ENCODE peak calls at places on chromosomes 16 and 17, in seven cellular contexts. I is right lobe of liver; L is activated CD8-positive, alpha-beta T cell treated with anti-CD3 and anti-CD28 coated beads for 36 hours; X is GM20000; E is transverse colon; C is fibroblast of pulmonary artery; Q is WTC11. K is an unnamed sample.

GRCh38 chr17:16491703-16492612 is at the start of gene LRRC75A:
- DNase-seq in C (no peak), Q (peak; percentile 75), X (peak; percentile 92), I (no peak), E (peak; percentile 57), L (peak; percentile 56), K (peak; percentile 41)

GRCh38 chr17:1203111-1203966 is 23.6 kb upstream of the ABR start:
- DNase-seq in E (peak; percentile 61), X (peak; percentile 85), I (peak; percentile 72), C (peak; percentile 56), Q (peak; percentile 84), L (peak; percentile 59), K (peak; percentile 63)

GRCh38 chr17:81991684-81992513 is 14.5 kb downstream of the ASPSCR1 start:
- DNase-seq in Q (peak; percentile 52), E (peak; percentile 91), I (peak; percentile 94), X (no peak), C (peak; percentile 47), L (no peak), K (peak; percentile 80)

GRCh38 chr16:54928016-54928356 is 2.7 kb upstream of the IRX5 start:
- DNase-seq in L (peak; percentile 37), E (no peak), X (no peak), Q (no peak), I (no peak), C (no peak), K (peak; percentile 43)

GRCh38 chr16:91484-91883 is 13.5 kb downstream of the MPG start:
- DNase-seq in Q (no peak), E (no peak), X (no peak), I (no peak), L (no peak), C (peak; percentile 33), K (no peak)

GRCh38 chr17:51572115-51572514 is 311.8 kb downstream of the UTP18 start:
- DNase-seq in L (no peak), I (no peak), Q (no peak), C (no peak), E (no peak), X (no peak), K (no peak)

GRCh38 chr17:70947636-70948565 is 778.6 kb downstream of the KCNJ2 start:
- DNase-seq in L (no peak), I (no peak), C (no peak), Q (no peak), X (no peak), E (no peak), K (no peak)

GRCh38 chr17:38693700-38694329 is 11.3 kb upstream of the MLLT6 start:
- DNase-seq in C (peak; percentile 93), Q (no peak), X (no peak), L (no peak), E (peak; percentile 76), I (peak; percentile 94), K (no peak)

GRCh38 chr17:12909046-12909445 is 108.8 kb downstream of the ELAC2 start:
- DNase-seq in C (no peak), L (no peak), X (peak; percentile 4), E (no peak), I (no peak), Q (no peak), K (no peak)

GRCh38 chr17:58840820-58841612 is 85.4 kb downstream of the PPM1E start:
- DNase-seq in I (no peak), L (no peak), Q (no peak), C (peak; percentile 78), E (no peak), X (no peak), K (peak; percentile 37)

GRCh38 chr17:78650093-78650715 is 73.0 kb upstream of the DNAH17 start:
- DNase-seq in X (no peak), C (no peak), Q (no peak), L (no peak), E (no peak), I (no peak), K (no peak)

GRCh38 chr17:42405076-42405475 is 16.8 kb upstream of the STAT3 start:
- DNase-seq in Q (no peak), L (no peak), E (no peak), C (no peak), X (no peak), I (no peak), K (no peak)

GRCh38 chr17:80888276-80889160 is 103.1 kb upstream of the CHMP6 start:
- DNase-seq in L (no peak), X (no peak), E (no peak), C (no peak), I (peak; percentile 40), Q (peak; percentile 8), K (no peak)

GRCh38 chr17:43330876-43331639 is 67.7 kb upstream of the ARL4D start:
- DNase-seq in E (no peak), L (no peak), C (no peak), Q (no peak), I (no peak), X (no peak), K (no peak)

GRCh38 chr17:67095803-67096202 is 51.4 kb downstream of the CACNG1 start:
- DNase-seq in E (no peak), Q (no peak), I (no peak), L (no peak), X (no peak), C (peak; percentile 57), K (peak; percentile 66)

GRCh38 chr17:45908460-45908859 is 14.1 kb downstream of the MAPT start:
- DNase-seq in I (no peak), C (no peak), X (no peak), L (peak; percentile 40), Q (no peak), E (no peak), K (no peak)

GRCh38 chr16:78817442-78817829 is 718.0 kb downstream of the WWOX start:
- DNase-seq in C (no peak), E (no peak), Q (no peak), L (no peak), X (no peak), I (no peak), K (no peak)

GRCh38 chr17:82848022-82848592 is 8.3 kb upstream of the ZNF750 start:
- DNase-seq in Q (no peak), I (peak; percentile 77), E (peak; percentile 82), C (peak; percentile 13), L (peak; percentile 61), X (no peak), K (peak; percentile 95)

GRCh38 chr16:56990407-56991286 is 1.3 kb downstream of the NLRC5 start:
- DNase-seq in L (no peak), I (no peak), X (no peak), Q (no peak), C (no peak), E (peak; percentile 10), K (no peak)

GRCh38 chr17:40130352-40131042 is 8.7 kb downstream of the MSL1 start:
- DNase-seq in E (no peak), C (peak; percentile 44), L (no peak), I (no peak), Q (no peak), X (no peak), K (peak; percentile 19)
- TF ChIP-seq CTCF in E (no peak), C (no peak), L (no peak), I (no peak), Q (no peak), X (no peak), K (no peak)

GRCh38 chr17:63099420-63099819 is 133.4 kb downstream of the TANC2 start:
- DNase-seq in X (no peak), C (no peak), I (no peak), E (no peak), Q (no peak), L (no peak), K (no peak)

GRCh38 chr17:63106050-63106449 is 140.0 kb downstream of the TANC2 start:
- DNase-seq in X (no peak), E (no peak), L (no peak), C (no peak), Q (no peak), I (no peak), K (no peak)

GRCh38 chr17:63096426-63096825 is 130.4 kb downstream of the TANC2 start:
- DNase-seq in L (no peak), I (no peak), E (no peak), Q (no peak), C (peak; percentile 27), X (no peak), K (no peak)

GRCh38 chr17:63102034-63102433 is 136.0 kb downstream of the TANC2 start:
- DNase-seq in L (no peak), X (no peak), C (no peak), Q (no peak), I (no peak), E (no peak), K (no peak)
- TF ChIP-seq CTCF in L (no peak), X (no peak), C (no peak), Q (no peak), I (no peak), E (no peak), K (no peak)

GRCh38 chr16:10911267-10911666 is 31.0 kb downstream of the DEXI start:
- DNase-seq in L (no peak), C (no peak), E (no peak), I (no peak), Q (no peak), X (no peak), K (no peak)
- TF ChIP-seq CTCF in L (no peak), C (no peak), E (no peak), I (no peak), Q (no peak), X (no peak), K (no peak)

GRCh38 chr16:67943619-67944503 is at the start of gene LCAT:
- DNase-seq in X (no peak), C (no peak), E (peak; percentile 43), I (peak; percentile 91), Q (no peak), L (no peak), K (no peak)
- TF ChIP-seq CTCF in X (no peak), C (no peak), E (no peak), I (no peak), Q (no peak), L (no peak), K (no peak)

K was measured in epithelial cell of esophagus.